ENCODE peak calls at places on chromosomes 4 and X, in five cellular contexts. O is HepG2, I is GM12878, E is H1, T is NT2/D1. X is an unnamed sample.

GRCh38 chrX:119647552-119648420 is 41.6 kb upstream of the NKRF start:
- DNase-seq in O (no peak), I (peak; percentile 98), E (no peak), T (no peak), X (no peak)

GRCh38 chr4:90951037-90951436 is 823.8 kb downstream of the CCSER1 start:
- DNase-seq in O (peak; percentile 36), I (no peak), E (no peak), T (no peak), X (peak; percentile 20)

GRCh38 chrX:758917-759316 is 128.3 kb downstream of the SHOX start:
- DNase-seq in O (no peak), I (no peak), E (no peak), T (no peak), X (no peak)

GRCh38 chr4:117560329-117560728 is 474.0 kb upstream of the NDST3 start:
- DNase-seq in O (no peak), I (no peak), E (no peak), T (no peak), X (no peak)

GRCh38 chr4:166585491-166585890 is 648.8 kb downstream of the SPOCK3 start:
- DNase-seq in O (no peak), I (no peak), E (no peak), T (no peak), X (no peak)

GRCh38 chr4:127604949-127605709 is 27.6 kb upstream of the INTU start:
- DNase-seq in O (peak; percentile 29), I (no peak), E (peak; percentile 61), T (peak; percentile 33), X (no peak)

GRCh38 chr4:59704621-59705020 is 1495.5 kb upstream of the ADGRL3 start:
- DNase-seq in O (no peak), I (no peak), E (no peak), T (no peak), X (no peak)

GRCh38 chr4:6873291-6873690 is 36.3 kb upstream of the TBC1D14 start:
- DNase-seq in O (no peak), I (no peak), E (no peak), T (no peak), X (no peak)

DNA sequence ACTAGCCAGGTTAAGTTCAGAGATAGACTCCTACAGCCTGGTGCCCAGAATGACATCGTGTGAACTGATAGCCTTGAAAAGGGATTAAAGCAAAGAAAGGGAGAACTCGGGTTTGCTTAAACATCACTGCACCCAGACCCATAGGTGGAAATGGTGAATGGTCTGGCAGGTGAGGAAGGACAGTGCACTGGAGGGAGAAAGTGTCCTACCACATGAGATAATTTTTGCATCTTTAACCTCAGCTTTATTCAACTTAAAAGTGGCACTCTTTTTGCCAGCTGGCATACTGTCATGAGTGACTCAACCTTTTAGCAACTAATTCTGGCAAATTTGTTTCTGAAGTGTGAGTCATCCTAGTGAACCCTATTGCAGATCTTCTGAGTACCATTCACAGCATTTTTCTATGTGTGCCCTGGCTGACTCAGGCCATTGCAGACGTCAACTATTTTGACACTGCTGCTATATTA is 53.0 kb upstream of the DAPP1 start:
- DNase-seq in O (no peak), I (no peak), E (no peak), T (no peak), X (no peak)
- TF ChIP-seq SUZ12 in O (no peak), I (no peak), E (no peak), T (no peak), X (no peak)

DNA sequence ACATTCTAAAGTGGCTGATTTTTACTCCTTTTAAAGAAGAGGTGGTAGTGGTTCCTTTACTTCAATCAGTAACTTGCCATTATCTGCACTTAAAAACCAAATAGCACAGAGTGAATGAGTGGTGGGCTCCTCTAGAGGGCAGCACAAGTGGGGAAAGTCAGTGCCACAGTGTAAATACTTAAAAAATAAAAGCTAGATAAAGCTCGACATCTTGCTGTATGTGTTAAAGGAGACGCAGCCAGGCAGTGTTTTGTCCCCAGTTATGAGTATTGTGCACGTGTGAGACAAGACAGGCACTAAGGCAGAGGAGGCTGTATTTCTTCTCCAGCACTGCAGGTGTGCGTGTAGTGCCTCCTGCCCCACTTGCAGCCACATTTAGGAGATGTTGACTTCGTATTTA is 24.6 kb downstream of the NAP1L5 start:
- DNase-seq in O (peak; percentile 28), I (no peak), E (peak; percentile 55), T (peak; percentile 15), X (peak; percentile 48)
- TF ChIP-seq SUZ12 in O (no peak), I (no peak), E (no peak), T (no peak), X (no peak)

DNA sequence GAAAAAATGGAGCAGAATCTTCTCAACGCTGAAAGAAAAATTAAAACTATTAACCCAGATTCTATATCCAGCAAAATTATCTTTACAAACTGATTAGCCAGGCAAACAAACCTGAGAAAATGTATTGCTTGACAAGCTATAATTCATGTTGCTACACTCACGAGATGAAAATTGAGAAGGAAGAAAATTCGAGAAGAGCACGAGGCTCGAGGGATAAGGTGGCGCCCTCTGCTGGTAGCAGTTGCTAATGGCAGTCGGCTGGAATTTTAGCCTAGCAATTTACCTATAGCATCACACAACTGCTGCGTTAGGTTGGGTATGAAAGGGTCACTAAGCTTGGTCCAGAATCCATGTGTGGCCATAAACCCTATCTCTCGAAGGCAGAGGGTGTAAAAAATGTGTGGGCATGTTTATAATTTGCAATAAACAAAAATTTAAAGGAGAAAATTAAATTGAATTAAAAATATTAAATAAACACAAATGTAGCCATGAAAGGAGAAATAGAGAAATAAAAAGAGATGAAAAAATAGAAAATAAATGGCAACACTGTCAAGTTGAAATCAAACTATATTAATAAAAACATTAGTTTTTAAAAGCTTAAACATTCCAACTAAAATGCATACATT is 126.6 kb downstream of the PPP4R3C start:
- DNase-seq in O (peak; percentile 2), I (no peak), E (peak; percentile 61), T (peak; percentile 18), X (peak; percentile 46)
- TF ChIP-seq SUZ12 in O (no peak), I (no peak), E (no peak), T (no peak), X (no peak)

GRCh38 chrX:48083706-48084105 is 12.3 kb upstream of the ZNF630 start:
- DNase-seq in O (no peak), I (no peak), E (no peak), T (no peak), X (no peak)

GRCh38 chrX:48086119-48086518 is 14.7 kb upstream of the ZNF630 start:
- DNase-seq in O (peak; percentile 27), I (no peak), E (no peak), T (no peak), X (no peak)

DNA sequence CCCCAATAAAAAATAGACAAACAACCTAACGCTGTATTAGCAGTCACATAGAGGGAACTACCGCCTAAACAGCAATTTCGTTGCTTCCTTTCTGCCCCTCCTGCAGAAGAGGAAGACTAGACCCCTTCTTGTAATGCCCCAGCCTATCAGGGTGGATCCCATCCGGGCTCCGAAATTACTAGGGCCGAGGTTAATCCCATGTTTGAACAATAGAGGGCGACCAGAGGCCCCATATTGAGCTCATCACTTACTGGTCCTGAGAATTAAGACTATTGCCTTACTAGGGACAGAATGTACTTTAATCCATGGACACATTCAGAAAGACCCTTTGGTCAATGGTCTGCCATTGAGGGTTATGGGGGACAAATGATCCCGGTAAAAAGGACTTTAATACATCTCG is 11.8 kb upstream of the ZNF630 start:
- DNase-seq in O (peak; percentile 6), I (no peak), E (peak; percentile 49), T (peak; percentile 35), X (peak; percentile 72)
- TF ChIP-seq SUZ12 in O (no peak), I (no peak), E (no peak), T (no peak), X (no peak)

GRCh38 chr4:143587703-143588102 is 74.2 kb downstream of the SMARCA5 start:
- DNase-seq in O (no peak), I (no peak), E (no peak), T (no peak), X (no peak)
- TF ChIP-seq SUZ12 in O (no peak), I (no peak), E (no peak), T (no peak), X (no peak)

DNA sequence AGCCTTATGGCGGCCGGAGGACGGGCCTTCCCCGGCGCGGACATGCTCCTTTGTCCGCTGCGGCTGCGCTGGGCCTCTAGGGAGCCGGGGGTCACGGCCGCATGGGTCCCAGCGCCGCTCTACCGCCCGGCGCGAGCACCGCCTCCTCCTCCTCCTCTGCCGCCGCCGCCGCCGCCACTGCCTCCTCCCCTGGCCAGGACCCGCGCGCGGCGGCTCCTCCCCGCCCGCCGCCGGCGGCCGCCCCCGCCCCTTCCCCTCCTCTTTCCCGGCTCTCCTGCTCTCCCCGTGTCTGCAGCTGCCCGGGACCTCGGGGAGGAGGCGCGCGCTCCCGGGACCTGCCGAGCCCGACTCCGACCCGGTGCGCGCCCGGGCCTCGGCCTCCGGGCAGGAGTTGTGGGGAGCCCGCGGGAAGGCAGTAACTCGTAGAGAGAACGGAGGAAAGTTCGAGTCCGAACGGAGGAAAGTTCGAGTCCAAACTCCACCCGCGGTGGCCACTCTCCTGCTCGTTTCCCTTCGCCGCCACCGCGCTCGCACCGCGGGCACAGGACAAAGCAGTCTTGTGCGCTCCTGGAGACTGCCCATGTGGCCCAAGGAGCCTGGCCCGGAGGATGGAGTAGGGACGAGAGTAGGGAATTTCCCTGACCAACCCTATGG is at the start of gene ADGRA3:
- DNase-seq in O (peak; percentile 56), I (no peak), E (peak; percentile 81), T (no peak), X (peak; percentile 61)
- TF ChIP-seq SUZ12 in O (no peak), I (no peak), E (no peak), T (no peak), X (no peak)

DNA sequence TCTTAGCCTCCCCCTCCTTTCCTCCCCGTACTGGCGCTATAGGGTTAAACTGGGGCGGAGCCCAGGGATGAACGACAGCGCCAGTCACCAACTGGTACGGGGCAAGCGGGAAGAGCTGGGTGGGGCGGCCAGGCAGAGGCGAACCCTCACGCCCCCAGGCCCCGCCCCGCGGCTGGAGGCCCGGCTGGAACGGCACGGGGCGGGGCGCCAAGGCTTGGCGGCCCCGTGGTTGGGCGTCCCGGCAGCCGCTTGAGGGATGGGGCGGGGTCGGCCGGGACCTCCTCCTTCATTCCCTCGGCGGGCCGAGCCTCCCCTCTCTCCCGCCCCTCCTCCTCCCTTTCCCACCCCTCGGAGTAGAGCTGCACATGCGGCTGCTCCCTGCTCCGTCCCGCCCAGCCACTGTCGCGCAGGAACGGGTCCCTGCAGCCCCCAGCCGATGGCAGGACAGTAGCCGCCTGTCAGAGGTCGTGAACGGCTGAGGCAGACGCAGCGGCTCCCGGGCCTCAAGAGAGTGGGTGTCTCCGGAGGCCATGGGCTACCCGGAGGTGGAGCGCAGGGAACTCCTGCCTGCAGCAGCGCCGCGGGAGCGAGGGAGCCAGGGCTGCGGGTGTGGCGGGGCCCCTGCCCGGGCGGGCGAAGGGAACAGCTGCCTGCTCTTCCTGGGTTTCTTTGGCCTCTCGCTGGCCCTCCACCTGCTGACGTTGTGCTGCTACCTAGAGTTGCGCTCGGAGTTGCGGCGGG is at the start of gene EDA:
- DNase-seq in O (peak; percentile 73), I (no peak), E (peak; percentile 85), T (peak; percentile 90), X (peak; percentile 87)
- TF ChIP-seq SUZ12 in O (no peak), I (peak; percentile 29), E (no peak), T (no peak), X (no peak)

X was measured in HEK293T.